ENCODE peak calls at places on chromosomes 2 and 18, in six cellular contexts. J is epithelial cell of proximal tubule; W is pulmonary artery endothelial cell; K is stimulated activated CD4-positive, alpha-beta T cell treated with anti-CD3 and anti-CD28 coated beads, Interleukin-2, amount 100 ng/mL, for 24 hours; V is CD4-positive, alpha-beta memory T cell; A is stimulated activated CD8-positive, alpha-beta memory T cell treated with anti-CD3 and anti-CD28 coated beads, Interleukin-4, amount 100 ng/mL, for 1 hour. E is an unnamed sample.

GRCh38 chr2:165573534-165574461 is 104.3 kb downstream of the CSRNP3 start:
- DNase-seq in A (no peak), W (no peak), V (no peak), K (no peak), J (peak), E (no peak)

GRCh38 chr2:11155326-11156059 is at the start of gene SLC66A3:
- DNase-seq in V (peak), A (no peak), K (no peak), W (peak), J (no peak), E (no peak)

GRCh38 chr18:44742741-44743311 is 62.1 kb downstream of the SETBP1 start:
- DNase-seq in V (no peak), W (no peak), J (peak), K (no peak), A (no peak), E (no peak)

GRCh38 chr2:105454801-105455485 is 56.1 kb upstream of the FHL2 start:
- DNase-seq in K (no peak), A (no peak), W (no peak), J (peak), V (no peak), E (no peak)

GRCh38 chr2:9287400-9288059 is 80.9 kb downstream of the ASAP2 start:
- DNase-seq in W (peak), V (no peak), J (peak), K (no peak), A (no peak), E (no peak)

GRCh38 chr2:45289997-45290673 is 280.9 kb upstream of the SIX2 start:
- DNase-seq in K (no peak), W (no peak), V (no peak), J (no peak), A (no peak), E (no peak)

GRCh38 chr2:236715077-236715476 is 145.5 kb downstream of the ACKR3 start:
- DNase-seq in W (no peak), A (no peak), J (no peak), V (no peak), K (no peak), E (no peak)

GRCh38 chr2:135694711-135695110 is 46.9 kb upstream of the UBXN4 start:
- DNase-seq in K (no peak), A (no peak), W (peak), V (no peak), J (no peak), E (no peak)

GRCh38 chr2:131394147-131394931 is 30.4 kb upstream of the RAB6D start:
- DNase-seq in V (no peak), K (no peak), W (no peak), J (no peak), A (no peak), E (no peak)

GRCh38 chr2:24111407-24111861 is 11.7 kb downstream of the PFN4 start:
- DNase-seq in V (no peak), A (no peak), W (no peak), J (no peak), K (no peak), E (no peak)

GRCh38 chr2:126669772-126670171 is 13.8 kb downstream of the GYPC start:
- DNase-seq in A (no peak), V (no peak), J (no peak), K (no peak), W (no peak), E (no peak)

GRCh38 chr2:158518083-158518482 is 61.3 kb downstream of the PKP4 start:
- DNase-seq in V (no peak), A (no peak), J (peak), K (no peak), W (no peak), E (no peak)

GRCh38 chr2:60311524-60311923 is 241.9 kb downstream of the BCL11A start:
- DNase-seq in V (no peak), K (no peak), J (no peak), A (no peak), W (no peak), E (no peak)

GRCh38 chr2:229780856-229781773 is 66.8 kb upstream of the DNER start:
- DNase-seq in J (peak), W (peak), V (peak), A (no peak), K (no peak), E (peak)

GRCh38 chr2:159650574-159650973 is 34.2 kb upstream of the BAZ2B start:
- DNase-seq in J (no peak), A (no peak), W (no peak), V (no peak), K (no peak), E (no peak)